ENCODE peak calls at places on chromosomes 2 and 18, in four cellular contexts. One of them, this sample, is unnamed.

GRCh38 chr2:67600472-67600871 is 203.3 kb downstream of the ETAA1 start:
- DNase-seq in K562: peak
- DNase-seq in IMR-90: no peak
- DNase-seq in HepG2: no peak
- DNase-seq in this sample: peak

GRCh38 chr2:196702641-196703040 is 63.1 kb downstream of the CCDC150 start:
- DNase-seq in IMR-90: no peak
- DNase-seq in HepG2: no peak
- DNase-seq in K562: no peak
- DNase-seq in this sample: no peak

GRCh38 chr2:240590681-240591111 is 4.2 kb downstream of the CAPN10 start:
- DNase-seq in K562: no peak
- DNase-seq in IMR-90: no peak
- DNase-seq in HepG2: no peak
- DNase-seq in this sample: no peak

GRCh38 chr2:220185766-220186165 is 558.3 kb downstream of the SLC4A3 start:
- DNase-seq in IMR-90: peak
- DNase-seq in HepG2: no peak
- DNase-seq in K562: no peak
- DNase-seq in this sample: no peak

GRCh38 chr2:111712940-111713339 is 171.1 kb downstream of the ANAPC1 start:
- DNase-seq in IMR-90: no peak
- DNase-seq in HepG2: no peak
- DNase-seq in K562: no peak
- DNase-seq in this sample: no peak

GRCh38 chr18:58565021-58565420 is 63.9 kb downstream of the ALPK2 start:
- DNase-seq in HepG2: no peak
- DNase-seq in IMR-90: no peak
- DNase-seq in K562: no peak
- DNase-seq in this sample: no peak

GRCh38 chr2:215946581-215946980 is 66.8 kb downstream of the MREG start:
- DNase-seq in IMR-90: no peak
- DNase-seq in HepG2: no peak
- DNase-seq in K562: no peak
- DNase-seq in this sample: no peak

GRCh38 chr2:219769044-219770030 is 141.9 kb downstream of the SLC4A3 start:
- DNase-seq in K562: no peak
- DNase-seq in IMR-90: peak
- DNase-seq in HepG2: no peak
- DNase-seq in this sample: no peak

GRCh38 chr2:133791191-133791590 is 222.9 kb upstream of the NCKAP5 start:
- DNase-seq in HepG2: no peak
- DNase-seq in K562: no peak
- DNase-seq in IMR-90: peak
- DNase-seq in this sample: no peak

GRCh38 chr18:56235773-56236115 is 402.6 kb downstream of the TXNL1 start:
- DNase-seq in K562: no peak
- DNase-seq in HepG2: no peak
- DNase-seq in IMR-90: no peak
- DNase-seq in this sample: no peak

GRCh38 chr2:159711562-159712193 is 628 bp upstream of the MARCHF7 start:
- DNase-seq in K562: no peak
- DNase-seq in HepG2: no peak
- DNase-seq in IMR-90: no peak
- DNase-seq in this sample: no peak

GRCh38 chr2:241036397-241036963 is 38.1 kb downstream of the SNED1 start:
- DNase-seq in HepG2: peak
- DNase-seq in K562: peak
- DNase-seq in IMR-90: no peak
- DNase-seq in this sample: no peak

GRCh38 chr18:10094608-10095137 is 180.9 kb downstream of the VAPA start:
- DNase-seq in HepG2: no peak
- DNase-seq in IMR-90: no peak
- DNase-seq in K562: no peak
- DNase-seq in this sample: no peak

GRCh38 chr2:201194097-201194496 is 11.2 kb downstream of the CASP10 start:
- DNase-seq in K562: no peak
- DNase-seq in IMR-90: no peak
- DNase-seq in HepG2: no peak
- DNase-seq in this sample: no peak

GRCh38 chr18:2606335-2606734 is 35.0 kb downstream of the NDC80 start:
- DNase-seq in HepG2: no peak
- DNase-seq in K562: no peak
- DNase-seq in IMR-90: no peak
- DNase-seq in this sample: no peak

GRCh38 chr2:240149943-240150784 is 9.7 kb upstream of the OTOS start:
- DNase-seq in IMR-90: peak
- DNase-seq in HepG2: peak
- DNase-seq in K562: peak
- DNase-seq in this sample: peak

GRCh38 chr2:102839668-102840388 is 78.0 kb downstream of the TMEM182 start:
- DNase-seq in HepG2: peak
- DNase-seq in K562: peak
- DNase-seq in IMR-90: peak
- DNase-seq in this sample: peak

GRCh38 chr2:236715077-236715476 is 145.5 kb downstream of the ACKR3 start:
- DNase-seq in HepG2: no peak
- DNase-seq in IMR-90: no peak
- DNase-seq in K562: no peak
- DNase-seq in this sample: no peak

GRCh38 chr2:236894791-236895190 is 190.9 kb upstream of the COPS8 start:
- DNase-seq in IMR-90: no peak
- DNase-seq in K562: no peak
- DNase-seq in HepG2: peak
- DNase-seq in this sample: no peak

GRCh38 chr2:53438056-53438455 is 329.5 kb upstream of the CHAC2 start:
- DNase-seq in K562: no peak
- DNase-seq in IMR-90: no peak
- DNase-seq in HepG2: no peak
- DNase-seq in this sample: no peak

GRCh38 chr2:178279142-178279541 is 84.8 kb downstream of the OSBPL6 start:
- DNase-seq in IMR-90: peak
- DNase-seq in K562: no peak
- DNase-seq in HepG2: no peak
- DNase-seq in this sample: peak

GRCh38 chr2:140863713-140864112 is 1267.1 kb downstream of the LRP1B start:
- DNase-seq in IMR-90: peak
- DNase-seq in HepG2: peak
- DNase-seq in K562: no peak
- DNase-seq in this sample: peak

GRCh38 chr2:189854152-189854551 is 69.9 kb downstream of the PMS1 start:
- DNase-seq in K562: no peak
- DNase-seq in IMR-90: peak
- DNase-seq in HepG2: no peak
- DNase-seq in this sample: no peak

GRCh38 chr2:159807183-159808037 is 9.4 kb upstream of the CD302 start:
- DNase-seq in K562: peak
- DNase-seq in HepG2: peak
- DNase-seq in IMR-90: peak
- DNase-seq in this sample: peak

GRCh38 chr2:118103963-118104942 is 16.0 kb downstream of the INSIG2 start:
- DNase-seq in HepG2: no peak
- DNase-seq in IMR-90: no peak
- DNase-seq in K562: no peak
- DNase-seq in this sample: no peak

GRCh38 chr2:237191693-237192076 is 106.0 kb downstream of the COPS8 start:
- DNase-seq in K562: no peak
- DNase-seq in IMR-90: no peak
- DNase-seq in HepG2: no peak
- DNase-seq in this sample: no peak

GRCh38 chr2:44398243-44398897 is 36.6 kb downstream of the CAMKMT start:
- DNase-seq in IMR-90: no peak
- DNase-seq in K562: no peak
- DNase-seq in HepG2: no peak
- DNase-seq in this sample: no peak

GRCh38 chr18:59700535-59700967 is 3.3 kb upstream of the CCBE1 start:
- DNase-seq in K562: no peak
- DNase-seq in HepG2: no peak
- DNase-seq in IMR-90: no peak
- DNase-seq in this sample: no peak

GRCh38 chr2:202172439-202173191 is 65.8 kb downstream of the SUMO1 start:
- DNase-seq in K562: no peak
- DNase-seq in IMR-90: peak
- DNase-seq in HepG2: no peak
- DNase-seq in this sample: no peak

GRCh38 chr2:10243926-10244270 is 58.8 kb upstream of the HPCAL1 start:
- DNase-seq in IMR-90: no peak
- DNase-seq in K562: no peak
- DNase-seq in HepG2: no peak
- DNase-seq in this sample: no peak

GRCh38 chr2:237687666-237688065 is 60.3 kb downstream of the LRRFIP1 start:
- DNase-seq in K562: no peak
- DNase-seq in IMR-90: peak
- DNase-seq in HepG2: peak
- DNase-seq in this sample: peak

GRCh38 chr2:238821391-238821790 is 26.5 kb upstream of the TWIST2 start:
- DNase-seq in IMR-90: peak
- DNase-seq in HepG2: no peak
- DNase-seq in K562: no peak
- DNase-seq in this sample: peak

DNA sequence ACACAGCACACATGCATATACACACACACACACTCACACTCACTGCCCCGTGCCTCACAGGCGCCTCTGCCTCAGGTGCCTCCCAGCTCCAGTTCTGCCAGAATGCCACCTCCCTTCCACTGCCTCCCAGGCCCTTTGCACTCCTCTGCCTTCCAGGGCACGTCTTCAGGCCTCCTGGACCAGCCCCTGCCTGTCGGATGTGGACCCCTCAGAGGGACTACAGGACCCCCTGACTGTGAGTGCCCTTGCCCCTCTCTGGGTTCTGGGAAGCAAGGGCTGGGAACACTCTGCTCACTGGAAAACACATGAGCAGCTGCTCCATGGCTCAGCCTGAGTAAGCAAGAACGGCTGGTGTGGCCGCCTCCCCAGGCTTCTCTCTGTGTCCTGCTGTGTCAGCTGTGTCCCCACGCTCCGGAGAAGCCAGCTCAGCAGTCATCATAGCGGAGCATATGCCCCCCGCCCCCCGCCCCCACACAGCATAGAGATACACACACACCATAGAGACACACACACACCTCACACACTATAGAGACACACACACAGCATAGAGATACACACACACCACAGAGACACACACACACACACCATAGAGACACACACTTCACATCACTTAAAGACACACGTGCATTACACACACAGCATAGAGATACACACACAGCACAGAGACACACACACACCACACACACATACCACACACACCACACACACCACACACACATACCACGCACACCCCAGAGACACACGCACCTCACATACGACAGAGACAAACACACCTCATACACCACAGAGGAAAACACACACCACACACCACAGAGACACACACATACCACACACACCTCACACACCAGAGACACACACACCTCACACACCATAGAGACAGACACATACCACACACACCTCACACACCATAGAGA is 271.3 kb downstream of the CYRIA start:
- DNase-seq in IMR-90: no peak
- DNase-seq in HepG2: peak
- DNase-seq in K562: no peak
- DNase-seq in this sample: no peak
- TF ChIP-seq RFX5 in IMR-90: no peak
- TF ChIP-seq RFX5 in HepG2: no peak
- TF ChIP-seq RFX5 in K562: no peak
- TF ChIP-seq RFX5 in this sample: no peak

DNA sequence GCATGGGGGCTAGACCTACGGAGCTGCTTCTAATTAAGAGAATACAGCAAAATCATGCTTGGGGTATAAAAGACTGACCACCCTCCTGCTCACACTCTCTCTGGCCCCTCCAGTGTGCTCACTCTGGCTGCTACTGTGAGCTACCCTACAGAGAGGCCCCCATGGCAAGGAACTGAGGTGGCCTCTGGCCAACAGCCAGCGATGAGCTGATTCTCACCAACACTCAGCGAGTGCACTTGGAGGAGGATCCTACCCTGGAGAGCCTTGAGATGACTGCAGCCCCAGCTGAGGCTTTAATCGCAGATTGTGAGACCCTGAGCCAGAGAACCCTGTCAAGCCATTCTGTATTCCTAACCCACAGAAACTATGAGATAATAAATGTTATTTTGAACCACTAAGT is 88.2 kb downstream of the GFPT1 start:
- DNase-seq in IMR-90: peak
- DNase-seq in HepG2: no peak
- DNase-seq in K562: no peak
- DNase-seq in this sample: no peak
- TF ChIP-seq MAZ in IMR-90: peak
- TF ChIP-seq MAZ in HepG2: no peak
- TF ChIP-seq MAZ in K562: no peak
- TF ChIP-seq MAZ in this sample: no peak

GRCh38 chr2:217438136-217438535 is 564.7 kb downstream of the TNS1 start:
- DNase-seq in HepG2: no peak
- DNase-seq in K562: no peak
- DNase-seq in IMR-90: no peak
- DNase-seq in this sample: no peak
- TF ChIP-seq RFX5 in HepG2: no peak
- TF ChIP-seq RFX5 in K562: no peak
- TF ChIP-seq RFX5 in IMR-90: no peak
- TF ChIP-seq RFX5 in this sample: no peak

GRCh38 chr2:26173596-26174482 is 951 bp downstream of the GAREM2 start:
- DNase-seq in IMR-90: no peak
- DNase-seq in K562: peak
- DNase-seq in HepG2: no peak
- DNase-seq in this sample: no peak
- TF ChIP-seq MAZ in IMR-90: no peak
- TF ChIP-seq MAZ in K562: no peak
- TF ChIP-seq MAZ in HepG2: no peak
- TF ChIP-seq MAZ in this sample: no peak

GRCh38 chr2:96262306-96262705 is 3.5 kb downstream of the TMEM127 start:
- DNase-seq in IMR-90: no peak
- DNase-seq in K562: no peak
- DNase-seq in HepG2: no peak
- DNase-seq in this sample: no peak

GRCh38 chr2:96264086-96264485 is 1.7 kb downstream of the TMEM127 start:
- DNase-seq in HepG2: no peak
- DNase-seq in IMR-90: peak
- DNase-seq in K562: no peak
- DNase-seq in this sample: no peak

GRCh38 chr2:96265840-96266569 is at the start of the genes CIAO1 and TMEM127:
- DNase-seq in K562: peak
- DNase-seq in IMR-90: peak
- DNase-seq in HepG2: peak
- DNase-seq in this sample: peak

GRCh38 chr2:96265349-96265839 is 403 bp downstream of the TMEM127 start:
- DNase-seq in K562: peak
- DNase-seq in HepG2: peak
- DNase-seq in IMR-90: no peak
- DNase-seq in this sample: peak

GRCh38 chr2:96264656-96265348 is 995 bp downstream of the TMEM127 start:
- DNase-seq in HepG2: peak
- DNase-seq in K562: no peak
- DNase-seq in IMR-90: peak
- DNase-seq in this sample: peak
- TF ChIP-seq RFX5 in HepG2: no peak
- TF ChIP-seq RFX5 in K562: no peak
- TF ChIP-seq RFX5 in IMR-90: no peak
- TF ChIP-seq RFX5 in this sample: no peak

This sample was measured in A549.